ENCODE peak calls at places on chromosome 10, in five cellular contexts. One of them, this sample, is unnamed.

GRCh38 chr10:13716161-13717071 is 129.7 kb downstream of the PRPF18 start:
- DNase-seq in cardiac fibroblast: peak; percentile 95
- DNase-seq in BJ: no peak
- DNase-seq in NB4: no peak
- DNase-seq in NCI-H2029 treated with DMSO at 0.1 percent for 48 hours: no peak
- DNase-seq in this sample: no peak

GRCh38 chr10:71666607-71667373 is 52.8 kb downstream of the C10orf105 start:
- DNase-seq in NCI-H2029 treated with DMSO at 0.1 percent for 48 hours: no peak
- DNase-seq in BJ: no peak
- DNase-seq in NB4: no peak
- DNase-seq in cardiac fibroblast: no peak
- DNase-seq in this sample: no peak

GRCh38 chr10:63105811-63106755 is 27.0 kb upstream of the NRBF2 start:
- DNase-seq in cardiac fibroblast: peak; percentile 90
- DNase-seq in NCI-H2029 treated with DMSO at 0.1 percent for 48 hours: no peak
- DNase-seq in NB4: no peak
- DNase-seq in BJ: no peak
- DNase-seq in this sample: no peak

GRCh38 chr10:65811931-65812525 is 1113.8 kb upstream of the LRRTM3 start:
- DNase-seq in BJ: no peak
- DNase-seq in NCI-H2029 treated with DMSO at 0.1 percent for 48 hours: no peak
- DNase-seq in cardiac fibroblast: no peak
- DNase-seq in NB4: no peak
- DNase-seq in this sample: no peak

GRCh38 chr10:111084346-111085255 is 7.8 kb downstream of the ADRA2A start:
- DNase-seq in NB4: no peak
- DNase-seq in NCI-H2029 treated with DMSO at 0.1 percent for 48 hours: no peak
- DNase-seq in BJ: no peak
- DNase-seq in cardiac fibroblast: no peak
- DNase-seq in this sample: no peak

GRCh38 chr10:14468022-14468421 is 137.3 kb upstream of the FRMD4A start:
- DNase-seq in cardiac fibroblast: no peak
- DNase-seq in NCI-H2029 treated with DMSO at 0.1 percent for 48 hours: no peak
- DNase-seq in NB4: no peak
- DNase-seq in BJ: no peak
- DNase-seq in this sample: no peak

GRCh38 chr10:45550903-45551302 is 121.7 kb downstream of the ZFAND4 start:
- DNase-seq in cardiac fibroblast: no peak
- DNase-seq in NCI-H2029 treated with DMSO at 0.1 percent for 48 hours: no peak
- DNase-seq in BJ: no peak
- DNase-seq in NB4: no peak
- DNase-seq in this sample: no peak

GRCh38 chr10:61410353-61410752 is 42.8 kb downstream of the TMEM26 start:
- DNase-seq in NCI-H2029 treated with DMSO at 0.1 percent for 48 hours: no peak
- DNase-seq in BJ: no peak
- DNase-seq in NB4: no peak
- DNase-seq in cardiac fibroblast: no peak
- DNase-seq in this sample: no peak

GRCh38 chr10:76558586-76558985 is 1079.0 kb downstream of the KCNMA1 start:
- DNase-seq in cardiac fibroblast: peak; percentile 83
- DNase-seq in NCI-H2029 treated with DMSO at 0.1 percent for 48 hours: no peak
- DNase-seq in NB4: no peak
- DNase-seq in BJ: peak; percentile 93
- DNase-seq in this sample: no peak

GRCh38 chr10:31905586-31905985 is 23.0 kb downstream of the ARHGAP12 start:
- DNase-seq in NCI-H2029 treated with DMSO at 0.1 percent for 48 hours: no peak
- DNase-seq in cardiac fibroblast: no peak
- DNase-seq in BJ: no peak
- DNase-seq in NB4: no peak
- DNase-seq in this sample: no peak

GRCh38 chr10:133123050-133123745 is 35.5 kb downstream of the ADGRA1 start:
- DNase-seq in NB4: no peak
- DNase-seq in BJ: no peak
- DNase-seq in cardiac fibroblast: no peak
- DNase-seq in NCI-H2029 treated with DMSO at 0.1 percent for 48 hours: no peak
- DNase-seq in this sample: no peak

GRCh38 chr10:99233000-99233679 is 2.5 kb downstream of the HPSE2 start:
- DNase-seq in NCI-H2029 treated with DMSO at 0.1 percent for 48 hours: no peak
- DNase-seq in BJ: no peak
- DNase-seq in NB4: no peak
- DNase-seq in cardiac fibroblast: no peak
- DNase-seq in this sample: no peak

GRCh38 chr10:30200019-30200415 is 140.6 kb upstream of the JCAD start:
- DNase-seq in NB4: no peak
- DNase-seq in cardiac fibroblast: no peak
- DNase-seq in NCI-H2029 treated with DMSO at 0.1 percent for 48 hours: no peak
- DNase-seq in BJ: no peak
- DNase-seq in this sample: no peak

GRCh38 chr10:97518601-97519043 is 19.9 kb downstream of the UBTD1 start:
- DNase-seq in cardiac fibroblast: peak; percentile 68
- DNase-seq in BJ: no peak
- DNase-seq in NB4: no peak
- DNase-seq in NCI-H2029 treated with DMSO at 0.1 percent for 48 hours: no peak
- DNase-seq in this sample: no peak

GRCh38 chr10:97718178-97718577 is 4.6 kb downstream of the MARVELD1 start:
- DNase-seq in cardiac fibroblast: no peak
- DNase-seq in NB4: peak; percentile 63
- DNase-seq in NCI-H2029 treated with DMSO at 0.1 percent for 48 hours: no peak
- DNase-seq in BJ: no peak
- DNase-seq in this sample: peak; percentile 55

GRCh38 chr10:87771871-87772500 is 46.0 kb downstream of the ATAD1 start:
- DNase-seq in cardiac fibroblast: peak; percentile 51
- DNase-seq in NB4: peak; percentile 58
- DNase-seq in NCI-H2029 treated with DMSO at 0.1 percent for 48 hours: no peak
- DNase-seq in BJ: no peak
- DNase-seq in this sample: peak; percentile 20

GRCh38 chr10:714214-714613 is 24.7 kb upstream of the DIP2C start:
- DNase-seq in NCI-H2029 treated with DMSO at 0.1 percent for 48 hours: no peak
- DNase-seq in BJ: no peak
- DNase-seq in cardiac fibroblast: no peak
- DNase-seq in NB4: no peak
- DNase-seq in this sample: no peak

GRCh38 chr10:49646256-49646870 is 32.5 kb downstream of the CHAT start:
- DNase-seq in NB4: peak; percentile 85
- DNase-seq in BJ: no peak
- DNase-seq in cardiac fibroblast: no peak
- DNase-seq in NCI-H2029 treated with DMSO at 0.1 percent for 48 hours: no peak
- DNase-seq in this sample: no peak

GRCh38 chr10:76991571-76991970 is 646.0 kb downstream of the KCNMA1 start:
- DNase-seq in NCI-H2029 treated with DMSO at 0.1 percent for 48 hours: no peak
- DNase-seq in BJ: no peak
- DNase-seq in NB4: no peak
- DNase-seq in cardiac fibroblast: no peak
- DNase-seq in this sample: no peak

GRCh38 chr10:37680716-37681616 is 176.4 kb downstream of the ZNF248 start:
- DNase-seq in cardiac fibroblast: no peak
- DNase-seq in NCI-H2029 treated with DMSO at 0.1 percent for 48 hours: no peak
- DNase-seq in BJ: no peak
- DNase-seq in NB4: no peak
- DNase-seq in this sample: no peak

GRCh38 chr10:101495324-101495925 is 92.6 kb downstream of the POLL start:
- DNase-seq in cardiac fibroblast: peak; percentile 15
- DNase-seq in NB4: peak; percentile 30
- DNase-seq in BJ: no peak
- DNase-seq in NCI-H2029 treated with DMSO at 0.1 percent for 48 hours: no peak
- DNase-seq in this sample: peak; percentile 6

GRCh38 chr10:71263376-71263775 is 51.0 kb downstream of the UNC5B start:
- DNase-seq in BJ: no peak
- DNase-seq in NB4: no peak
- DNase-seq in NCI-H2029 treated with DMSO at 0.1 percent for 48 hours: no peak
- DNase-seq in cardiac fibroblast: peak; percentile 26
- DNase-seq in this sample: no peak

GRCh38 chr10:68175954-68176353 is 56.0 kb downstream of the ATOH7 start:
- DNase-seq in cardiac fibroblast: peak; percentile 9
- DNase-seq in NB4: no peak
- DNase-seq in NCI-H2029 treated with DMSO at 0.1 percent for 48 hours: no peak
- DNase-seq in BJ: no peak
- DNase-seq in this sample: no peak

GRCh38 chr10:117900280-117900679 is 146.5 kb downstream of the RAB11FIP2 start:
- DNase-seq in BJ: no peak
- DNase-seq in cardiac fibroblast: no peak
- DNase-seq in NCI-H2029 treated with DMSO at 0.1 percent for 48 hours: no peak
- DNase-seq in NB4: no peak
- DNase-seq in this sample: no peak

GRCh38 chr10:8416755-8417154 is 362.3 kb downstream of the GATA3 start:
- DNase-seq in cardiac fibroblast: no peak
- DNase-seq in NB4: no peak
- DNase-seq in NCI-H2029 treated with DMSO at 0.1 percent for 48 hours: no peak
- DNase-seq in BJ: no peak
- DNase-seq in this sample: no peak

GRCh38 chr10:99410876-99411275 is 19.5 kb downstream of the GOT1 start:
- DNase-seq in NCI-H2029 treated with DMSO at 0.1 percent for 48 hours: no peak
- DNase-seq in BJ: no peak
- DNase-seq in NB4: no peak
- DNase-seq in cardiac fibroblast: no peak
- DNase-seq in this sample: no peak

GRCh38 chr10:49398986-49399385 is 3.1 kb upstream of the DRGX start:
- DNase-seq in BJ: no peak
- DNase-seq in cardiac fibroblast: no peak
- DNase-seq in NCI-H2029 treated with DMSO at 0.1 percent for 48 hours: no peak
- DNase-seq in NB4: no peak
- DNase-seq in this sample: no peak